ENCODE peak calls at places on chromosomes 3 and 15, in five cellular contexts. K is epithelial cell of proximal tubule, D is NCI-H1105 treated with DMSO at 0.1 percent for 48 hours, V is cardiac fibroblast, M is activated T-cell treated with anti-CD3 and anti-CD28 coated beads for 1 hour. R is an unnamed sample.

GRCh38 chr15:92430067-92430435 is 36.4 kb downstream of the ST8SIA2 start:
- DNase-seq in V (no peak), D (no peak), K (no peak), M (no peak), R (no peak)

GRCh38 chr3:133693821-133694220 is 32.1 kb upstream of the TOPBP1 start:
- DNase-seq in V (no peak), M (no peak), K (no peak), D (no peak), R (no peak)

GRCh38 chr15:76253851-76254440 is 57.3 kb downstream of the ETFA start:
- DNase-seq in D (no peak), M (no peak), K (no peak), V (no peak), R (no peak)

GRCh38 chr15:49962044-49962602 is 156.9 kb downstream of the ATP8B4 start:
- DNase-seq in D (no peak), V (no peak), M (no peak), K (no peak), R (no peak)

GRCh38 chr15:77819841-77820728 is 187.4 kb upstream of the LINGO1 start:
- DNase-seq in M (no peak), D (peak; percentile 33), V (peak; percentile 19), K (no peak), R (peak; percentile 9)

GRCh38 chr3:197352382-197352781 is 54.0 kb upstream of the DLG1 start:
- DNase-seq in M (no peak), D (no peak), K (no peak), V (peak; percentile 56), R (no peak)

GRCh38 chr3:157117875-157118654 is 41.9 kb downstream of the CCNL1 start:
- DNase-seq in K (no peak), D (no peak), V (no peak), M (no peak), R (no peak)

GRCh38 chr3:65483475-65483874 is 555.2 kb downstream of the MAGI1 start:
- DNase-seq in K (no peak), M (no peak), D (peak; percentile 43), V (no peak), R (no peak)

GRCh38 chr15:29140475-29141172 is 129.0 kb downstream of the NSMCE3 start:
- DNase-seq in M (no peak), V (no peak), D (no peak), K (no peak), R (no peak)

GRCh38 chr3:57903124-57903668 is 105.0 kb upstream of the FLNB start:
- DNase-seq in K (no peak), M (no peak), D (no peak), V (no peak), R (no peak)

GRCh38 chr15:43516801-43517353 is 531 bp upstream of the MAP1A start:
- DNase-seq in D (no peak), M (no peak), K (no peak), V (peak; percentile 61), R (no peak)

GRCh38 chr3:48018841-48019240 is 2.6 kb upstream of the MAP4 start:
- DNase-seq in V (peak; percentile 85), K (no peak), D (no peak), M (no peak), R (peak; percentile 34)

GRCh38 chr3:50405249-50405648 is 45.9 kb upstream of the TMEM115 start:
- DNase-seq in D (no peak), M (no peak), K (no peak), V (peak; percentile 8), R (peak; percentile 7)

GRCh38 chr3:123036352-123037014 is 8.9 kb upstream of the SEMA5B start:
- DNase-seq in D (no peak), V (peak; percentile 83), M (no peak), K (no peak), R (no peak)

GRCh38 chr15:95129589-95129988 is 898.2 kb downstream of the MCTP2 start:
- DNase-seq in V (peak; percentile 45), K (no peak), M (no peak), D (no peak), R (no peak)

GRCh38 chr3:142577701-142578308 is 728 bp downstream of the ATR start:
- DNase-seq in M (no peak), K (no peak), V (peak; percentile 52), D (no peak), R (no peak)

GRCh38 chr3:47617061-47618010 is 38.7 kb upstream of the CSPG5 start:
- DNase-seq in D (no peak), V (no peak), K (no peak), M (no peak), R (peak; percentile 18)

GRCh38 chr15:80989110-80989517 is 505 bp downstream of the MESD start:
- DNase-seq in D (no peak), M (no peak), V (no peak), K (no peak), R (no peak)

GRCh38 chr3:15319575-15319974 is 12.8 kb downstream of the SH3BP5 start:
- DNase-seq in D (no peak), M (no peak), V (peak; percentile 80), K (no peak), R (no peak)

GRCh38 chr15:87755226-87755625 is 501.3 kb downstream of the NTRK3 start:
- DNase-seq in V (peak; percentile 34), M (no peak), K (no peak), D (peak; percentile 79), R (no peak)

GRCh38 chr3:141845407-141846049 is 30.9 kb upstream of the ATP1B3 start:
- DNase-seq in D (no peak), V (no peak), K (no peak), M (peak; percentile 14), R (no peak)

GRCh38 chr3:31652296-31652695 is 119.6 kb downstream of the STT3B start:
- DNase-seq in V (no peak), K (no peak), D (no peak), M (no peak), R (no peak)

GRCh38 chr15:85000189-85000864 is 18.7 kb downstream of the PDE8A start:
- DNase-seq in M (no peak), K (no peak), D (no peak), V (peak; percentile 58), R (no peak)